ENCODE peak calls at places on chromosome 5, in ten cellular contexts. One of them, this sample, is unnamed.

GRCh38 chr5:41763096-41763495 is 107.1 kb downstream of the OXCT1 start:
- DNase-seq in ovary: no peak
- DNase-seq in heart right ventricle: no peak
- DNase-seq in adrenal gland: no peak
- DNase-seq in NT2/D1: no peak
- DNase-seq in PC-3: peak; percentile 32
- DNase-seq in breast epithelium: no peak
- DNase-seq in H9: no peak
- DNase-seq in DND-41: no peak
- DNase-seq in OCI-LY7: no peak
- DNase-seq in this sample: peak; percentile 60

GRCh38 chr5:149679876-149680809 is 50.0 kb upstream of the PPARGC1B start:
- DNase-seq in ovary: no peak
- DNase-seq in heart right ventricle: peak; percentile 46
- DNase-seq in adrenal gland: no peak
- DNase-seq in NT2/D1: no peak
- DNase-seq in PC-3: no peak
- DNase-seq in breast epithelium: no peak
- DNase-seq in H9: no peak
- DNase-seq in DND-41: no peak
- DNase-seq in OCI-LY7: no peak
- DNase-seq in this sample: no peak

GRCh38 chr5:18281947-18282557 is 647.8 kb downstream of the TAF11L14 start:
- DNase-seq in ovary: no peak
- DNase-seq in heart right ventricle: no peak
- DNase-seq in adrenal gland: no peak
- DNase-seq in NT2/D1: no peak
- DNase-seq in PC-3: peak; percentile 65
- DNase-seq in breast epithelium: no peak
- DNase-seq in H9: no peak
- DNase-seq in DND-41: no peak
- DNase-seq in OCI-LY7: peak; percentile 25
- DNase-seq in this sample: peak; percentile 67

GRCh38 chr5:107805819-107806218 is 135.1 kb upstream of the EFNA5 start:
- DNase-seq in ovary: no peak
- DNase-seq in heart right ventricle: no peak
- DNase-seq in adrenal gland: peak; percentile 54
- DNase-seq in NT2/D1: no peak
- DNase-seq in PC-3: no peak
- DNase-seq in breast epithelium: no peak
- DNase-seq in H9: no peak
- DNase-seq in DND-41: no peak
- DNase-seq in OCI-LY7: no peak
- DNase-seq in this sample: no peak

GRCh38 chr5:32814620-32815019 is 103.5 kb downstream of the NPR3 start:
- DNase-seq in ovary: no peak
- DNase-seq in heart right ventricle: no peak
- DNase-seq in adrenal gland: no peak
- DNase-seq in NT2/D1: no peak
- DNase-seq in PC-3: peak; percentile 84
- DNase-seq in breast epithelium: no peak
- DNase-seq in H9: no peak
- DNase-seq in DND-41: no peak
- DNase-seq in OCI-LY7: no peak
- DNase-seq in this sample: peak; percentile 72

GRCh38 chr5:143896471-143896870 is 84.5 kb downstream of the HMHB1 start:
- DNase-seq in ovary: no peak
- DNase-seq in heart right ventricle: no peak
- DNase-seq in adrenal gland: no peak
- DNase-seq in NT2/D1: no peak
- DNase-seq in PC-3: no peak
- DNase-seq in breast epithelium: no peak
- DNase-seq in H9: no peak
- DNase-seq in DND-41: no peak
- DNase-seq in OCI-LY7: no peak
- DNase-seq in this sample: peak; percentile 53

GRCh38 chr5:1431021-1431811 is 14.0 kb downstream of the SLC6A3 start:
- DNase-seq in ovary: no peak
- DNase-seq in heart right ventricle: no peak
- DNase-seq in adrenal gland: no peak
- DNase-seq in NT2/D1: no peak
- DNase-seq in PC-3: no peak
- DNase-seq in breast epithelium: no peak
- DNase-seq in H9: peak; percentile 12
- DNase-seq in DND-41: no peak
- DNase-seq in OCI-LY7: no peak
- DNase-seq in this sample: no peak

GRCh38 chr5:151745071-151745705 is 13.2 kb downstream of the ATOX1 start:
- DNase-seq in ovary: no peak
- DNase-seq in heart right ventricle: peak; percentile 42
- DNase-seq in adrenal gland: peak; percentile 97
- DNase-seq in NT2/D1: no peak
- DNase-seq in PC-3: peak; percentile 99
- DNase-seq in breast epithelium: peak; percentile 87
- DNase-seq in H9: no peak
- DNase-seq in DND-41: no peak
- DNase-seq in OCI-LY7: no peak
- DNase-seq in this sample: peak; percentile 97

GRCh38 chr5:9820696-9821449 is 190.7 kb upstream of the TAS2R1 start:
- DNase-seq in ovary: no peak
- DNase-seq in heart right ventricle: no peak
- DNase-seq in adrenal gland: no peak
- DNase-seq in NT2/D1: no peak
- DNase-seq in PC-3: peak; percentile 14
- DNase-seq in breast epithelium: no peak
- DNase-seq in H9: no peak
- DNase-seq in DND-41: no peak
- DNase-seq in OCI-LY7: no peak
- DNase-seq in this sample: no peak

GRCh38 chr5:154756203-154756870 is 1.2 kb downstream of the LARP1 start:
- DNase-seq in ovary: peak; percentile 68
- DNase-seq in heart right ventricle: peak; percentile 46
- DNase-seq in adrenal gland: peak; percentile 70
- DNase-seq in NT2/D1: no peak
- DNase-seq in PC-3: no peak
- DNase-seq in breast epithelium: no peak
- DNase-seq in H9: no peak
- DNase-seq in DND-41: peak; percentile 50
- DNase-seq in OCI-LY7: peak; percentile 44
- DNase-seq in this sample: peak; percentile 65

GRCh38 chr5:7348168-7348802 is 47.7 kb upstream of the ADCY2 start:
- DNase-seq in ovary: no peak
- DNase-seq in heart right ventricle: no peak
- DNase-seq in adrenal gland: no peak
- DNase-seq in NT2/D1: no peak
- DNase-seq in PC-3: no peak
- DNase-seq in breast epithelium: no peak
- DNase-seq in H9: no peak
- DNase-seq in DND-41: no peak
- DNase-seq in OCI-LY7: no peak
- DNase-seq in this sample: no peak

GRCh38 chr5:116097301-116097700 is 12.5 kb downstream of the COMMD10 start:
- DNase-seq in ovary: no peak
- DNase-seq in heart right ventricle: no peak
- DNase-seq in adrenal gland: no peak
- DNase-seq in NT2/D1: no peak
- DNase-seq in PC-3: no peak
- DNase-seq in breast epithelium: no peak
- DNase-seq in H9: no peak
- DNase-seq in DND-41: no peak
- DNase-seq in OCI-LY7: no peak
- DNase-seq in this sample: no peak
- H3K4me1 ChIP-seq in ovary: no peaks in the 10 kb centered on the region
- H3K4me1 ChIP-seq in heart right ventricle: no peaks in the 10 kb centered on the region
- H3K4me1 ChIP-seq in adrenal gland: no peaks in the 10 kb centered on the region
- H3K4me1 ChIP-seq in NT2/D1: no peaks in the 10 kb centered on the region
- H3K4me1 ChIP-seq in PC-3: no peaks in the 10 kb centered on the region
- H3K4me1 ChIP-seq in breast epithelium: no peaks in the 10 kb centered on the region
- H3K4me1 ChIP-seq in H9: no peaks in the 10 kb centered on the region
- H3K4me1 ChIP-seq in DND-41: no peaks in the 10 kb centered on the region
- H3K4me1 ChIP-seq in OCI-LY7: no peaks in the 10 kb centered on the region
- H3K4me1 ChIP-seq in this sample: no peaks in the 10 kb centered on the region

DNA sequence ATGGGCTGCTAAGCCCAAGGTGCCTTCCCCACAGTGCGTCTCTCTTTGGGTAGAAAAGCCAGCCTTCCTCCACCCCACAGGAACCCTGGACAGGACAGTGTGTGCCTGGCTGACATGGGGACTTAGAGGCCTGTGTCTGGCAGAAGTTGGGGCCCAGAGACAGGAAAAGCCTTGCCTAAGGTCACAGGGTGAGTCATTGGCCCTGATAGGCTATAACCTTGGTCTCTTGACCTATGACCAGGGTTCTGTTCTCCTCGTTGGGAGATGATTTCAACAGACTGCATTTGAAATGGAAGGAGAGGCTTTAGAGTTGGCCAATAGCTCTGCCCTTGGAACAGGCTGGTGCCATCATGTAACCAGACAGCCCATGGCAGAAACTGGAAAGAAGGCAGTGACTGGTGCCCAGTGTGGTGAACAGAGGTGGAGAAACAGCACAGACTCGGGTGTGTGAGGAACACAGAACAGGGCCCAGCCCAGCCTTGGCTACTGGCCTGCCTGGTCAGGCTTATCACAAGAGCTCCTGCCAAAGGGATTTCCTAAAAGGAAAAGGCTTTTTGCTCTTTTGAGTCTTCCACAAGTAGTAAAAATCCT is 109.9 kb upstream of the SLC25A48 start:
- DNase-seq in ovary: no peak
- DNase-seq in heart right ventricle: no peak
- DNase-seq in adrenal gland: no peak
- DNase-seq in NT2/D1: no peak
- DNase-seq in PC-3: no peak
- DNase-seq in breast epithelium: no peak
- DNase-seq in H9: no peak
- DNase-seq in DND-41: no peak
- DNase-seq in OCI-LY7: no peak
- DNase-seq in this sample: no peak
- H3K9me3 ChIP-seq in ovary: no peaks in the 10 kb centered on the region
- H3K9me3 ChIP-seq in heart right ventricle: no peaks in the 10 kb centered on the region
- H3K9me3 ChIP-seq in adrenal gland: no peaks in the 10 kb centered on the region
- H3K9me3 ChIP-seq in NT2/D1: no peaks in the 10 kb centered on the region
- H3K9me3 ChIP-seq in PC-3: no peaks in the 10 kb centered on the region
- H3K9me3 ChIP-seq in breast epithelium: no peaks in the 10 kb centered on the region
- H3K9me3 ChIP-seq in H9: no peaks in the 10 kb centered on the region
- H3K9me3 ChIP-seq in DND-41: no peaks in the 10 kb centered on the region
- H3K9me3 ChIP-seq in OCI-LY7: no peaks in the 10 kb centered on the region
- H3K9me3 ChIP-seq in this sample: no peaks in the 10 kb centered on the region

DNA sequence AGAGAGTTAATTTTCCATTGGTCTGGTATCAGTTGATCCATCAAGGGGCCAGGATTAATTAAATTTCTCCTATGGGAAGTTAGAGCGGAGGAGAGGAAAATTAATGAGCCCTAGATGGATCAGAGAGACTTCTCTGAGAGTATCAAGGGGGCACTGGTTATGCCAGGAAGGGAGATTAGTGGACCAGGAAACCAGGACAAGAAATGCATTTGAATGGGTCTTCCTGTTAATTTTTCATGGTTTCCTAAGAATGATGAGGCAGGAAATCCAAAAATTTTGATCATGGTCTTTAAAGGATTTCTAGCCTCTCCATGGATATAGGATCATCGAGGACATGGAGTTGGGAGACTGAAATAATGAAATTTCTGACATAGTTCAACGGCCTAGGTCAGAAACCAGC is 30.8 kb downstream of the FOXI1 start:
- DNase-seq in ovary: no peak
- DNase-seq in heart right ventricle: no peak
- DNase-seq in adrenal gland: no peak
- DNase-seq in NT2/D1: no peak
- DNase-seq in PC-3: no peak
- DNase-seq in breast epithelium: no peak
- DNase-seq in H9: no peak
- DNase-seq in DND-41: no peak
- DNase-seq in OCI-LY7: no peak
- DNase-seq in this sample: no peak
- H3K4me1 ChIP-seq in ovary: no peaks in the 10 kb centered on the region
- H3K4me1 ChIP-seq in heart right ventricle: peaks cover 7% of the 10 kb centered on the region
- H3K4me1 ChIP-seq in adrenal gland: no peaks in the 10 kb centered on the region
- H3K4me1 ChIP-seq in NT2/D1: no peaks in the 10 kb centered on the region
- H3K4me1 ChIP-seq in PC-3: peaks cover 9% of the 10 kb centered on the region
- H3K4me1 ChIP-seq in breast epithelium: no peaks in the 10 kb centered on the region
- H3K4me1 ChIP-seq in H9: no peaks in the 10 kb centered on the region
- H3K4me1 ChIP-seq in DND-41: no peaks in the 10 kb centered on the region
- H3K4me1 ChIP-seq in OCI-LY7: no peaks in the 10 kb centered on the region
- H3K4me1 ChIP-seq in this sample: peaks cover 11% of the 10 kb centered on the region

GRCh38 chr5:142108432-142109355 is at the start of gene NDFIP1:
- DNase-seq in ovary: peak; percentile 88
- DNase-seq in heart right ventricle: peak; percentile 92
- DNase-seq in adrenal gland: peak; percentile 89
- DNase-seq in NT2/D1: peak; percentile 56
- DNase-seq in PC-3: peak; percentile 77
- DNase-seq in breast epithelium: peak; percentile 75
- DNase-seq in H9: peak; percentile 83
- DNase-seq in DND-41: peak; percentile 80
- DNase-seq in OCI-LY7: peak; percentile 79
- DNase-seq in this sample: peak; percentile 93

GRCh38 chr5:142110988-142111687 is 2.6 kb downstream of the NDFIP1 start:
- DNase-seq in ovary: no peak
- DNase-seq in heart right ventricle: no peak
- DNase-seq in adrenal gland: no peak
- DNase-seq in NT2/D1: no peak
- DNase-seq in PC-3: peak; percentile 10
- DNase-seq in breast epithelium: no peak
- DNase-seq in H9: no peak
- DNase-seq in DND-41: no peak
- DNase-seq in OCI-LY7: no peak
- DNase-seq in this sample: no peak

GRCh38 chr5:142110046-142110531 is 1.5 kb downstream of the NDFIP1 start:
- DNase-seq in ovary: no peak
- DNase-seq in heart right ventricle: no peak
- DNase-seq in adrenal gland: peak; percentile 71
- DNase-seq in NT2/D1: no peak
- DNase-seq in PC-3: peak; percentile 29
- DNase-seq in breast epithelium: no peak
- DNase-seq in H9: no peak
- DNase-seq in DND-41: peak; percentile 36
- DNase-seq in OCI-LY7: peak; percentile 40
- DNase-seq in this sample: peak; percentile 67

GRCh38 chr5:142107729-142108431 is 699 bp upstream of the NDFIP1 start:
- DNase-seq in ovary: no peak
- DNase-seq in heart right ventricle: no peak
- DNase-seq in adrenal gland: no peak
- DNase-seq in NT2/D1: no peak
- DNase-seq in PC-3: no peak
- DNase-seq in breast epithelium: no peak
- DNase-seq in H9: no peak
- DNase-seq in DND-41: no peak
- DNase-seq in OCI-LY7: no peak
- DNase-seq in this sample: no peak

DNA sequence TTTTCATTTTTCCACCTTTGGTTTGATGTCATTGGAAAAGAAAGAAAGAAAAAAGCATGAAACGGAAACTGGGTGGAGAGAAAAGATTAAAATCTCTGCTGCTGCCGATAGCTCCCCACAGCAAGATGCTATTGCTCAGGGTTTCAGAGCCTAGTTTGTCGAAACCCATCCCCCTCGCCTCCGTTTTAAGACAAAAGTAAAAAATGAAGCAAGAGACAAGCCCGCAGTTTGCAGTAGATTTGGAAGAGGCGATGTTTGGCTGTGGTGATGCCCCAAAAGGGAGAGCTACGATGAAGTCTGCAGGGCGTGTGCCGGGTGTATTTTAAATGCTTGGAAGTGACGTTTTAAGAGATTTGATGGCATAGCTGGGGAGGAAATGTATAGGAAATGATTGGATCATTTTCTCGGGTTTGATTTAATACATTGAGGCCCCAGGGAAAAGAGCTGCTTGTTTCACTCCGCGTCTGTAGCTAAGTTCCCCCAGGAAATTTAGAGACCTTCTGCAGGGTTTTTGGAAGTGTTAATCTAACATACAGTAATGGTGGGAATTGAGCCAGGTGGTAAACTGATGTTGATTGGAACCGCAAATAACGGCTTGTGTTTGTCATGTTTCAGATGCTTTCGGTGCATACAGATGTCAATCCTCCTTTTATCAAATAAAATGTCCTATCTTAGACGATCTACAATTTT is 922 bp downstream of the NDFIP1 start:
- DNase-seq in ovary: peak; percentile 26
- DNase-seq in heart right ventricle: no peak
- DNase-seq in adrenal gland: peak; percentile 57
- DNase-seq in NT2/D1: no peak
- DNase-seq in PC-3: peak; percentile 2
- DNase-seq in breast epithelium: no peak
- DNase-seq in H9: no peak
- DNase-seq in DND-41: peak; percentile 57
- DNase-seq in OCI-LY7: peak; percentile 45
- DNase-seq in this sample: peak; percentile 62
- H3K9me3 ChIP-seq in ovary: no peaks in the 10 kb centered on the region
- H3K9me3 ChIP-seq in heart right ventricle: no peaks in the 10 kb centered on the region
- H3K9me3 ChIP-seq in adrenal gland: no peaks in the 10 kb centered on the region
- H3K9me3 ChIP-seq in NT2/D1: no peaks in the 10 kb centered on the region
- H3K9me3 ChIP-seq in PC-3: no peaks in the 10 kb centered on the region
- H3K9me3 ChIP-seq in breast epithelium: no peaks in the 10 kb centered on the region
- H3K9me3 ChIP-seq in H9: no peaks in the 10 kb centered on the region
- H3K9me3 ChIP-seq in DND-41: no peaks in the 10 kb centered on the region
- H3K9me3 ChIP-seq in OCI-LY7: no peaks in the 10 kb centered on the region
- H3K9me3 ChIP-seq in this sample: no peaks in the 10 kb centered on the region